ENCODE peak calls at places on chromosome 1, in four cellular contexts. V is ovary, B is kidney, S is WTC11. X is an unnamed sample.

GRCh38 chr1:2330511-2331199 is 60.7 kb downstream of the MORN1 start:
- DNase-seq in V (peak), B (no peak), S (no peak), X (no peak)

GRCh38 chr1:229124471-229125198 is 146.3 kb upstream of the RAB4A start:
- DNase-seq in V (no peak), B (no peak), S (no peak), X (no peak)

GRCh38 chr1:214187152-214187900 is 93.6 kb upstream of the SMYD2 start:
- DNase-seq in V (no peak), B (no peak), S (peak), X (peak)

GRCh38 chr1:41313661-41314131 is 47.5 kb upstream of the FOXO6 start:
- DNase-seq in V (no peak), B (no peak), S (peak), X (peak)

GRCh38 chr1:23402286-23403037 is 22.1 kb downstream of the TCEA3 start:
- DNase-seq in V (no peak), B (no peak), S (no peak), X (no peak)

GRCh38 chr1:227356582-227357228 is 38.4 kb upstream of the CDC42BPA start:
- DNase-seq in V (no peak), B (no peak), S (peak), X (no peak)

GRCh38 chr1:211578640-211579433 is at the start of gene SLC30A1:
- DNase-seq in V (peak), B (peak), S (peak), X (peak)

GRCh38 chr1:53372501-53372951 is 44.7 kb upstream of the LRP8 start:
- DNase-seq in V (peak), B (peak), S (no peak), X (no peak)

GRCh38 chr1:202796670-202797069 is 11.6 kb downstream of the KDM5B start:
- DNase-seq in V (no peak), B (no peak), S (no peak), X (no peak)

GRCh38 chr1:227887697-227888403 is 59.9 kb downstream of the WNT9A start:
- DNase-seq in V (peak), B (peak), S (peak), X (peak)

GRCh38 chr1:32405672-32406467 is 11.6 kb upstream of the BSDC1 start:
- DNase-seq in V (no peak), B (no peak), S (no peak), X (no peak)

GRCh38 chr1:114780344-114781226 is at the start of gene SIKE1:
- DNase-seq in V (peak), B (peak), S (peak), X (peak)

GRCh38 chr1:117077267-117077666 is 17.1 kb downstream of the TTF2 start:
- DNase-seq in V (no peak), B (no peak), S (no peak), X (no peak)

GRCh38 chr1:11042995-11043874 is 3.8 kb downstream of the MASP2 start:
- DNase-seq in V (no peak), B (peak), S (no peak), X (no peak)

GRCh38 chr1:951364-951763 is 7.7 kb downstream of the NOC2L start:
- DNase-seq in V (no peak), B (no peak), S (peak), X (no peak)
- TF ChIP-seq CTCF in V (no peak), B (peak), S (no peak), X (peak)

GRCh38 chr1:155964193-155964592 is 14.2 kb downstream of the ARHGEF2 start:
- DNase-seq in V (no peak), B (no peak), S (no peak), X (no peak)

GRCh38 chr1:155960081-155960745 is 18.1 kb downstream of the ARHGEF2 start:
- DNase-seq in V (no peak), B (no peak), S (no peak), X (no peak)

GRCh38 chr1:155966135-155966534 is 12.2 kb downstream of the ARHGEF2 start:
- DNase-seq in V (no peak), B (no peak), S (peak), X (no peak)

GRCh38 chr1:155962599-155963211 is 15.6 kb downstream of the ARHGEF2 start:
- DNase-seq in V (no peak), B (peak), S (no peak), X (no peak)

GRCh38 chr1:155961937-155962336 is 16.4 kb downstream of the ARHGEF2 start:
- DNase-seq in V (no peak), B (peak), S (no peak), X (no peak)
- TF ChIP-seq CTCF in V (no peak), B (no peak), S (no peak), X (no peak)

DNA sequence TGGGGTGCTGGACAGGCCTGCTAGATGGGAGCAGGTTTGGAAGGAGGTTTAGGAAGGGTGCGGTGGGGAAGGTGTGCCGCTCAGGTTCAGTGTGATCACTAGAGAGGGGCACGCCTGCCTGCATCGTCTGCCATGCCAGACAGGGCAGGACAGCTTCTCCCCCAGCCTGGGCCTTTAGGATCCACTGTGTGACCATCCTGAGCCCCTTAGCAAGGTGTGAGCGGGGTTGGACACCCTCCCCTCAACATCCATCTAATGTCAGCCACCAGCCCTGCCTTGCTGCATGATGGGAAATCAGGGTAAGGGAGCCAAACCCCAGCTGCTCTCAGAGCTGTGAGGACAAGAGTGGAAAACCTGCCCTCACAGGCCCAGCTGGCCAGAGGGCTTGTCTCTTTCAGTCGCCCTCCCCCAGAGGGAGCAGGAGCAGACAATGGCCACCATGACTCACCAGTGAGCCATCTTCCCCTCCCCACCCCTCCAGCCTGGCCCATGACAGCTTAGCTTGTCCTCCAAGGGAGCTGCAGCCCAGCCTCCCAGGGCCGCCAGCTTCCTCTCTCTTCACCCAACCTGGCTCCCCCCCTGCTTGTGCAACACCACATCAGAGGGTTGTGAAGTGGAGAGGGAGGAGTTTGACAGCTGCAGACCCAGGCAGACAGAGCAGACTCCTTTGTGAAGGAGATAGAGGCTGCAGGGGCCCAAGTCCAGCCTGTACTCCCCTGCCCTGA is 37.0 kb downstream of the NUAK2 start:
- DNase-seq in V (peak), B (peak), S (peak), X (peak)
- TF ChIP-seq CTCF in V (no peak), B (no peak), S (no peak), X (no peak)

GRCh38 chr1:156707027-156707426 is 1.6 kb upstream of the CRABP2 start:
- DNase-seq in V (no peak), B (no peak), S (no peak), X (no peak)

GRCh38 chr1:156706647-156707008 is 1.2 kb upstream of the CRABP2 start:
- DNase-seq in V (peak), B (peak), S (peak), X (peak)

GRCh38 chr1:156707486-156708244 is 2.3 kb upstream of the CRABP2 start:
- DNase-seq in V (no peak), B (no peak), S (peak), X (no peak)

GRCh38 chr1:156709031-156709430 is 3.6 kb upstream of the CRABP2 start:
- DNase-seq in V (no peak), B (no peak), S (no peak), X (no peak)

DNA sequence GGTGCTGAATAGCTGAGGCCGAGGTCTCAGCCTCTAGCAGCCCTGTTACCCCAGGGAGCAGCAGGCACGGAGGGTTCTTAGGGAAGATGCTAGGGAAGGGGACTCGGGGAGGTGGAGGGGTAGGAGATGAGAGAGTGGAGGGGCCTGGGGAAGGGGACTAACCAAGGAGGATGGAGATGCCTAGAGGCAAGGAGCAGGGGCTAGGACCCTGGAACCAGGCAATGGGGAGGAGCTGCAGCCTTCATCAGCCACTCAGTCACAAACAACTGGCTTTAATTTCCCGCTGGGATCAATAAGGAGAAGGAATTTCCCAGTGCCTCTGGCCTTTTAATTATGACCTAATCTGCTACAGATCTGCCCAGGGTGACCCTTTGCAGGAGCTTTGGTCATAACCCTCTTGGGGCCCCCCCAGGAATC is 2.9 kb upstream of the CRABP2 start:
- DNase-seq in V (no peak), B (no peak), S (peak), X (no peak)
- TF ChIP-seq CTCF in V (no peak), B (no peak), S (no peak), X (no peak)